ENCODE peak calls at places on chromosomes 7 and 10, in six cellular contexts. U is epithelial cell of prostate, Z is type B pancreatic cell, S is ACHN, W is H9, F is H4. P is an unnamed sample.

GRCh38 chr7:73533742-73534141 is 11.6 kb upstream of the BAZ1B start:
- DNase-seq in U (no peak), Z (no peak), S (no peak), W (peak; percentile 54), F (no peak), P (no peak)

GRCh38 chr7:154566877-154567276 is 436.0 kb downstream of the PAXIP1 start:
- DNase-seq in U (no peak), Z (no peak), S (no peak), W (no peak), F (no peak), P (no peak)

GRCh38 chr10:104441601-104442000 is 88.0 kb downstream of the CFAP58 start:
- DNase-seq in U (peak; percentile 52), Z (no peak), S (peak; percentile 73), W (no peak), F (peak; percentile 75), P (no peak)

GRCh38 chr10:3805791-3806381 is 20.9 kb upstream of the KLF6 start:
- DNase-seq in U (no peak), Z (no peak), S (peak; percentile 60), W (peak; percentile 69), F (peak; percentile 31), P (peak; percentile 72)

GRCh38 chr10:25522946-25523608 is 348.3 kb downstream of the GPR158 start:
- DNase-seq in U (no peak), Z (no peak), S (peak; percentile 4), W (peak; percentile 81), F (peak; percentile 14), P (no peak)

GRCh38 chr7:46229409-46229808 is 308.3 kb upstream of the IGFBP3 start:
- DNase-seq in U (peak; percentile 84), Z (no peak), S (peak; percentile 43), W (no peak), F (peak; percentile 80), P (no peak)

GRCh38 chr10:123999956-124000615 is 93.3 kb downstream of the CHST15 start:
- DNase-seq in U (no peak), Z (no peak), S (no peak), W (no peak), F (no peak), P (no peak)

GRCh38 chr7:22564511-22565045 is 64.6 kb upstream of the STEAP1B start:
- DNase-seq in U (peak; percentile 74), Z (no peak), S (peak; percentile 83), W (no peak), F (peak; percentile 99), P (no peak)

GRCh38 chr10:21727452-21728168 is 193.6 kb downstream of the MLLT10 start:
- DNase-seq in U (no peak), Z (no peak), S (no peak), W (no peak), F (no peak), P (no peak)

GRCh38 chr7:464177-464711 is 55.4 kb downstream of the PDGFA start:
- DNase-seq in U (no peak), Z (no peak), S (no peak), W (no peak), F (no peak), P (no peak)

GRCh38 chr7:92782855-92783254 is 53.5 kb downstream of the CDK6 start:
- DNase-seq in U (no peak), Z (no peak), S (no peak), W (no peak), F (no peak), P (no peak)

GRCh38 chr7:51019231-51019844 is 236.6 kb upstream of the GRB10 start:
- DNase-seq in U (peak; percentile 22), Z (no peak), S (no peak), W (no peak), F (peak; percentile 100), P (no peak)

GRCh38 chr10:131812012-131812403 is 88.8 kb upstream of the PPP2R2D start:
- DNase-seq in U (no peak), Z (no peak), S (no peak), W (no peak), F (no peak), P (no peak)

GRCh38 chr7:54729096-54729495 is 29.9 kb downstream of the SEC61G start:
- DNase-seq in U (no peak), Z (no peak), S (no peak), W (no peak), F (no peak), P (no peak)

GRCh38 chr7:37558320-37558719 is 109.7 kb upstream of the ELMO1 start:
- DNase-seq in U (no peak), Z (no peak), S (no peak), W (no peak), F (no peak), P (no peak)

GRCh38 chr7:628826-629225 is 97.7 kb upstream of the DNAAF5 start:
- DNase-seq in U (no peak), Z (no peak), S (no peak), W (no peak), F (no peak), P (no peak)

GRCh38 chr10:24034571-24034970 is 174.4 kb upstream of the KIAA1217 start:
- DNase-seq in U (no peak), Z (no peak), S (no peak), W (no peak), F (peak; percentile 1), P (no peak)

GRCh38 chr7:38000272-38000671 is 79.8 kb downstream of the EPDR1 start:
- DNase-seq in U (no peak), Z (no peak), S (no peak), W (no peak), F (no peak), P (no peak)

GRCh38 chr10:60955957-60956425 is 12.0 kb upstream of the RHOBTB1 start:
- DNase-seq in U (peak; percentile 62), Z (no peak), S (peak; percentile 37), W (no peak), F (peak; percentile 64), P (no peak)

GRCh38 chr7:22238354-22239311 is 118.3 kb downstream of the RAPGEF5 start:
- DNase-seq in U (no peak), Z (no peak), S (peak; percentile 12), W (no peak), F (peak; percentile 41), P (no peak)

GRCh38 chr10:111037868-111038267 is 39.0 kb upstream of the ADRA2A start:
- DNase-seq in U (no peak), Z (no peak), S (peak; percentile 17), W (no peak), F (no peak), P (no peak)

GRCh38 chr7:1498370-1499305 is 5.6 kb downstream of the INTS1 start:
- DNase-seq in U (no peak), Z (no peak), S (no peak), W (no peak), F (no peak), P (no peak)

GRCh38 chr7:84085147-84085546 is 109.4 kb downstream of the SEMA3A start:
- DNase-seq in U (no peak), Z (no peak), S (no peak), W (no peak), F (peak; percentile 70), P (no peak)

GRCh38 chr7:68688416-68689086 is 909.7 kb upstream of the AUTS2 start:
- DNase-seq in U (no peak), Z (no peak), S (no peak), W (no peak), F (no peak), P (no peak)

GRCh38 chr7:20153999-20154398 is 63.2 kb downstream of the MACC1 start:
- DNase-seq in U (no peak), Z (no peak), S (no peak), W (no peak), F (peak; percentile 36), P (no peak)

P was measured in Karpas-422.